ENCODE peak calls at places on chromosomes 11 and 22, in four cellular contexts. G is LoVo, L is NCI-H2171, X is NCI-H1092 treated with DMSO at 0.1 percent for 48 hours. R is an unnamed sample.

GRCh38 chr11:8292351-8292750 is 28.7 kb upstream of the LMO1 start:
- DNase-seq in G (no peak), L (no peak), X (no peak), R (no peak)

GRCh38 chr11:914747-915493 is 4.3 kb upstream of the CHID1 start:
- DNase-seq in X (no peak), G (no peak), L (no peak), R (no peak)

GRCh38 chr11:132125855-132126841 is 755.7 kb downstream of the NTM start:
- DNase-seq in G (no peak), L (no peak), X (peak; percentile 88), R (peak; percentile 9)

GRCh38 chr22:21446128-21446826 is 20.9 kb upstream of the TMEM191C start:
- DNase-seq in X (no peak), L (no peak), G (no peak), R (no peak)

GRCh38 chr11:72352859-72353551 is 81.3 kb downstream of the CLPB start:
- DNase-seq in L (peak; percentile 51), X (no peak), G (no peak), R (no peak)

GRCh38 chr11:125404136-125404810 is 91.8 kb downstream of the FEZ1 start:
- DNase-seq in X (no peak), L (peak; percentile 36), G (no peak), R (no peak)

GRCh38 chr11:19187880-19188279 is 13.9 kb downstream of the CSRP3 start:
- DNase-seq in L (no peak), X (no peak), G (no peak), R (no peak)

GRCh38 chr11:35163209-35163608 is 24.2 kb downstream of the CD44 start:
- DNase-seq in G (no peak), X (no peak), L (no peak), R (no peak)

GRCh38 chr11:78231962-78232459 is 43.3 kb downstream of the USP35 start:
- DNase-seq in X (no peak), G (no peak), L (no peak), R (no peak)

GRCh38 chr22:45743687-45744086 is 72.1 kb downstream of the ATXN10 start:
- DNase-seq in X (no peak), L (no peak), G (no peak), R (no peak)

R was measured in small intestine.